ENCODE peak calls at places on chromosomes 1 and 21, in nine cellular contexts. N is GM19239; X is A549; C is HT1080; A is hippocampal formation; V is CMK; G is caudate nucleus; B is activated CD4-positive, alpha-beta T cell treated with anti-CD3 and anti-CD28 coated beads, Interleukin-2, amount 50 U/mL, for 1 hour; Q is MCF 10A. Y is an unnamed sample.

GRCh38 chr1:54312874-54313316 is 93.3 kb downstream of the SSBP3 start:
- DNase-seq in B (no peak), V (no peak), A (no peak), X (peak; percentile 18), Q (no peak), N (no peak), C (peak; percentile 72), G (no peak), Y (no peak)

GRCh38 chr1:45004281-45004920 is 6.7 kb downstream of the HECTD3 start:
- DNase-seq in N (no peak), G (no peak), B (no peak), X (no peak), V (no peak), C (no peak), A (no peak), Q (no peak), Y (no peak)

GRCh38 chr1:30955448-30956015 is 47.0 kb upstream of the SDC3 start:
- DNase-seq in V (no peak), X (no peak), C (no peak), G (no peak), A (no peak), B (no peak), N (no peak), Q (no peak), Y (no peak)

GRCh38 chr1:209576392-209576791 is 7.1 kb upstream of the CAMK1G start:
- DNase-seq in G (no peak), A (no peak), N (no peak), Q (no peak), V (no peak), C (no peak), X (no peak), B (no peak), Y (no peak)

GRCh38 chr21:44510508-44511218 is 29.3 kb downstream of the KRTAP10-1 start:
- DNase-seq in X (peak; percentile 41), N (peak; percentile 89), B (peak; percentile 83), Q (peak; percentile 69), V (peak; percentile 34), G (no peak), A (no peak), C (peak; percentile 15), Y (no peak)

GRCh38 chr21:20591294-20591693 is 406.9 kb upstream of the NCAM2 start:
- DNase-seq in Q (no peak), N (no peak), G (no peak), X (no peak), C (peak; percentile 59), B (no peak), A (no peak), V (no peak), Y (no peak)

GRCh38 chr1:107570768-107571167 is 394.2 kb downstream of the VAV3 start:
- DNase-seq in V (no peak), C (no peak), G (no peak), Q (no peak), N (no peak), X (no peak), A (no peak), B (no peak), Y (no peak)

GRCh38 chr1:216224233-216224632 is 199.0 kb downstream of the USH2A start:
- DNase-seq in V (no peak), N (no peak), A (no peak), B (no peak), C (no peak), Q (no peak), X (no peak), G (no peak), Y (no peak)

GRCh38 chr1:54564312-54565112 is 16.5 kb downstream of the ACOT11 start:
- DNase-seq in C (no peak), Q (peak; percentile 91), N (no peak), X (no peak), V (no peak), G (no peak), B (no peak), A (no peak), Y (no peak)

GRCh38 chr21:45615145-45615711 is 28.3 kb upstream of the PCBP3 start:
- DNase-seq in Q (peak; percentile 26), G (no peak), X (peak; percentile 25), V (no peak), A (no peak), B (peak; percentile 94), N (no peak), C (peak; percentile 44), Y (peak; percentile 8)

GRCh38 chr1:47521034-47521871 is 83.4 kb downstream of the FOXD2 start:
- DNase-seq in C (no peak), B (no peak), N (no peak), X (no peak), Q (no peak), A (no peak), G (no peak), V (no peak), Y (no peak)

GRCh38 chr1:86866665-86867064 is 47.3 kb downstream of the SELENOF start:
- DNase-seq in A (no peak), C (no peak), V (no peak), N (no peak), Q (peak; percentile 41), X (peak; percentile 6), B (no peak), G (no peak), Y (no peak)

GRCh38 chr21:16517380-16517779 is 787.6 kb downstream of the USP25 start:
- DNase-seq in V (no peak), G (no peak), C (no peak), X (no peak), B (no peak), N (no peak), Q (no peak), A (no peak), Y (no peak)

GRCh38 chr1:179745131-179745611 is 2.1 kb downstream of the FAM163A start:
- DNase-seq in Q (no peak), X (no peak), A (no peak), N (no peak), C (no peak), V (no peak), B (no peak), G (no peak), Y (no peak)

GRCh38 chr1:62746086-62746808 is 37.7 kb upstream of the ATG4C start:
- DNase-seq in A (peak; percentile 55), Q (peak; percentile 58), V (no peak), G (no peak), N (no peak), B (no peak), X (peak; percentile 36), C (peak; percentile 63), Y (peak; percentile 34)

GRCh38 chr21:39518055-39518844 is 66.5 kb downstream of the SH3BGR start:
- DNase-seq in X (peak; percentile 65), C (peak; percentile 52), B (peak; percentile 27), Q (peak; percentile 61), V (peak; percentile 53), N (peak; percentile 59), A (peak; percentile 32), G (peak; percentile 15), Y (peak; percentile 62)

Y was measured in putamen.